ENCODE peak calls at places on chromosomes 3 and 15, in nine cellular contexts. D is kidney, G is BJ, A is endodermal cell, L is SK-N-SH, M is mucosa of descending colon, V is cardiac muscle cell, Q is tibial nerve, P is uterus. I is an unnamed sample.

GRCh38 chr15:61318802-61319201 is 89.7 kb upstream of the RORA start:
- DNase-seq in D (no peak), G (no peak), A (no peak), L (no peak), M (no peak), V (no peak), Q (no peak), P (no peak), I (no peak)

GRCh38 chr3:77746892-77747291 is 707.0 kb downstream of the ROBO2 start:
- DNase-seq in D (no peak), G (no peak), A (no peak), L (no peak), M (no peak), V (no peak), Q (no peak), P (no peak), I (no peak)

GRCh38 chr3:46660543-46661523 is 32.6 kb downstream of the ALS2CL start:
- DNase-seq in D (no peak), G (no peak), A (peak), L (peak), M (no peak), V (no peak), Q (no peak), P (no peak), I (peak)

GRCh38 chr3:17473761-17474160 is 268.7 kb downstream of the TBC1D5 start:
- DNase-seq in D (no peak), G (no peak), A (no peak), L (peak), M (no peak), V (no peak), Q (no peak), P (no peak), I (no peak)

GRCh38 chr3:107574650-107575049 is 51.9 kb downstream of the BBX start:
- DNase-seq in D (no peak), G (no peak), A (no peak), L (peak), M (no peak), V (peak), Q (no peak), P (no peak), I (no peak)

GRCh38 chr3:12318758-12319621 is 30.1 kb downstream of the PPARG start:
- DNase-seq in D (no peak), G (no peak), A (no peak), L (no peak), M (no peak), V (no peak), Q (no peak), P (no peak), I (no peak)

GRCh38 chr3:127488141-127488672 is 102.3 kb downstream of the TPRA1 start:
- DNase-seq in D (no peak), G (no peak), A (peak), L (no peak), M (no peak), V (no peak), Q (no peak), P (no peak), I (no peak)

GRCh38 chr15:69660114-69660513 is 207.5 kb downstream of the RPLP1 start:
- DNase-seq in D (no peak), G (no peak), A (no peak), L (no peak), M (no peak), V (no peak), Q (no peak), P (no peak), I (no peak)

GRCh38 chr3:111980716-111981456 is 2.1 kb downstream of the ABHD10 start:
- DNase-seq in D (no peak), G (no peak), A (no peak), L (no peak), M (no peak), V (no peak), Q (no peak), P (no peak), I (no peak)

GRCh38 chr3:36893137-36893557 is 51.7 kb downstream of the TRANK1 start:
- DNase-seq in D (no peak), G (peak), A (no peak), L (no peak), M (no peak), V (no peak), Q (no peak), P (no peak), I (no peak)

GRCh38 chr3:44976002-44976815 is at the start of the genes EXOSC7 and ZDHHC3:
- DNase-seq in D (peak), G (no peak), A (peak), L (peak), M (peak), V (peak), Q (peak), P (peak), I (peak)

GRCh38 chr3:168467085-168467714 is 371.5 kb upstream of the GOLIM4 start:
- DNase-seq in D (no peak), G (peak), A (peak), L (peak), M (no peak), V (peak), Q (peak), P (no peak), I (no peak)

GRCh38 chr15:101020451-101020850 is 101.3 kb downstream of the LRRK1 start:
- DNase-seq in D (no peak), G (no peak), A (no peak), L (no peak), M (no peak), V (no peak), Q (no peak), P (no peak), I (peak)

GRCh38 chr3:189590223-189590622 is 41.0 kb upstream of the TP63 start:
- DNase-seq in D (peak), G (no peak), A (no peak), L (no peak), M (no peak), V (no peak), Q (no peak), P (no peak), I (no peak)

GRCh38 chr3:197718904-197719303 is 17.8 kb downstream of the RUBCN start:
- DNase-seq in D (no peak), G (peak), A (no peak), L (no peak), M (no peak), V (no peak), Q (no peak), P (no peak), I (no peak)

GRCh38 chr15:101198820-101199219 is 53.0 kb downstream of the CHSY1 start:
- DNase-seq in D (no peak), G (no peak), A (peak), L (no peak), M (no peak), V (no peak), Q (no peak), P (no peak), I (no peak)

GRCh38 chr15:92903588-92903955 is 3.4 kb downstream of the CHD2 start:
- DNase-seq in D (no peak), G (no peak), A (no peak), L (no peak), M (no peak), V (no peak), Q (no peak), P (no peak), I (no peak)
- H3K4me3 ChIP-seq in D (peak), G (peak), A (peak), L (peak), M (peak), V (peak), Q (peak), P (peak), I (peak)

GRCh38 chr3:187918081-187918644 is 172.9 kb upstream of the BCL6 start:
- DNase-seq in D (no peak), G (no peak), A (no peak), L (no peak), M (no peak), V (no peak), Q (no peak), P (no peak), I (no peak)
- H3K4me3 ChIP-seq in D (no peak), G (no peak), A (no peak), L (no peak), M (no peak), V (no peak), Q (no peak), P (no peak), I (no peak)

DNA sequence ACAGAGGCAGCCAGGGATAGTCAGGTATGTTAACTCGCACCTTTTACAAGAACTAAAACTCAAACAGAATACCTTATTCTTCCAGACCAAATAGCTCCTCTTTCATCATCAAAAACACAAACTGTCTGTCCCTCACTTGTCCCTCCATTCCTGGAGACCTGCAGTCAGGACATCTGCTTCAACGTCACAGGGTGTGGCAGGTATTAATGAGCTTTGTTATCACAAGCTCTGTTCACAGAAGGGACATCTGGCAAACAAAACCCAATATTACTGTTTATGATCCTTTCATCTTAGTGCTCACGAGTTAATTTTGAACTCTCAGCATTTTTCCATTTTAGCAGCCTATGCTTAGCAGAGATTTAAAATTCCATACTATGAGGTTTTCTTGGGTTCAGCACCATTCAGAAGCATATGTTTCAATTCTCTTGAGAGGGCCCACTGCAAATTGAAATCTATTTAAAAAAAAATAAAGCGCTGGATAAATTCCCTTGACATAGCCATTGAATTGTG is 32.9 kb downstream of the AP3S2 start:
- DNase-seq in D (no peak), G (no peak), A (no peak), L (peak), M (no peak), V (no peak), Q (no peak), P (no peak), I (no peak)
- H3K4me3 ChIP-seq in D (no peak), G (no peak), A (no peak), L (no peak), M (no peak), V (no peak), Q (no peak), P (no peak), I (no peak)

DNA sequence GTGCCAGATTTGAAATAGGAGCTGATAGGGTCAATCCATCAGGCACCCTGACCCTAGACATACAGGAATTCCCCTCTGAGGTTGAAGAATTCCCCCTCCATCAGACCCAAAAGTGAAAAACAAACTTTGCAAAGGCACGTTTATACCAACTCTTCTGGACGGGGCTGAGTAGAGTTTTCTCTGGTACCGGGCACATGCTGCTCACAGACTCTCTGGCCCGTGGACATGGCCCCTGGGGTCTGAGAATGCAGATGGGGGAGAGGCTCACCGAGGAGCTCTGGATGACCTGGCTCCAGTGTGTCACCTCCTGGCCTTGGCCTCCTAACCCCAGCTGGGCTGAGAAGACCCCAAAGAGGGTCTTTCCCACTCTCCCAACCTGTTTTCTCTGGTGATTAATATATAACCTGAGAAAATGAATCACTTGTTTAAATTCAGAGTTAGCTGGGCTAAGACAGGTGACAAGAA is 11.2 kb upstream of the LIPC start:
- DNase-seq in D (no peak), G (no peak), A (no peak), L (no peak), M (no peak), V (no peak), Q (no peak), P (no peak), I (no peak)
- H3K4me3 ChIP-seq in D (no peak), G (no peak), A (no peak), L (no peak), M (no peak), V (no peak), Q (no peak), P (no peak), I (no peak)

GRCh38 chr3:184740509-184741258 is 28.8 kb upstream of the MAGEF1 start:
- DNase-seq in D (no peak), G (no peak), A (peak), L (no peak), M (no peak), V (no peak), Q (no peak), P (peak), I (peak)

GRCh38 chr3:184742676-184743135 is 30.8 kb upstream of the MAGEF1 start:
- DNase-seq in D (no peak), G (no peak), A (peak), L (peak), M (no peak), V (peak), Q (no peak), P (peak), I (peak)

GRCh38 chr3:184741798-184742675 is 30.2 kb upstream of the MAGEF1 start:
- DNase-seq in D (no peak), G (no peak), A (peak), L (peak), M (no peak), V (no peak), Q (no peak), P (peak), I (peak)

GRCh38 chr3:184739594-184740505 is 28.0 kb upstream of the MAGEF1 start:
- DNase-seq in D (no peak), G (no peak), A (peak), L (no peak), M (no peak), V (no peak), Q (no peak), P (no peak), I (no peak)

DNA sequence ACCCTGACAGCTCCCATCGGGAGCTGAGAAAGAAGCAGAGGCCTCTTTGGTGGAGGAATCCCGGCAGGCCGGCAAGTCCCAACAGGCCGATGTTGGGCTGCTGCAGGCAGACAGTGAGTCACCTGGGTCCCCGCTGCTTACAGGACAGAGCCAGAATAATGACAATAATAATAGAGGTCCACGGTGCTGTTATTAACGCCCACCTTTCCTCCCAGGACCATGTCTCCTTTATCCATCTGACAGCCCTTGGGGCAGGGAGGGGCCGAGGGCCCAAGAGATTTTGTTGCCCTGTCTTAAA is 29.3 kb upstream of the MAGEF1 start:
- DNase-seq in D (no peak), G (no peak), A (no peak), L (no peak), M (no peak), V (no peak), Q (no peak), P (no peak), I (peak)
- H3K4me3 ChIP-seq in D (no peak), G (no peak), A (no peak), L (no peak), M (no peak), V (no peak), Q (no peak), P (no peak), I (no peak)

GRCh38 chr3:152193673-152194267 is 75.0 kb upstream of the MBNL1 start:
- DNase-seq in D (no peak), G (no peak), A (no peak), L (no peak), M (peak), V (no peak), Q (no peak), P (no peak), I (no peak)
- H3K4me3 ChIP-seq in D (no peak), G (no peak), A (no peak), L (no peak), M (no peak), V (no peak), Q (no peak), P (no peak), I (no peak)

DNA sequence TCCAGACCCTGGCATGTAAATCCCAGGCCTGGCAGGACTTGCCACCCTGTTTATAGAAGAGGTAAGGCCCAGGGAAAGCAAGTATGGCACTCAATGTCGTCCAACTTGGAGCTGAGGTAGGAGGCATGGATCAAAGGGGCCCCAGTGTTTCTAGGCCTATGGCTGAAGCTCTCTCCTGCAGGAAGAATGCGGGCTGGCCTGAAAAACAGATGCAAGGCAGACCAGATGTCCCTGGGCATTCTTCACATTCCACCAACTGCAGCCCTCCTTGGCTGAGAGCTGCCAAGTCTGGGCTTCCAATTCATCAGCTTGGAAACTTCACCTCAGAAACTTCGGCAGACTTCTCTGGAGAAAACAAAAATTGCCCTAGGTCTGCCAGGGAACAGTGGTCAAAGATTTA is 22.2 kb downstream of the MESD start:
- DNase-seq in D (no peak), G (no peak), A (peak), L (no peak), M (no peak), V (peak), Q (no peak), P (no peak), I (no peak)
- H3K4me3 ChIP-seq in D (no peak), G (no peak), A (no peak), L (no peak), M (no peak), V (no peak), Q (no peak), P (no peak), I (no peak)

DNA sequence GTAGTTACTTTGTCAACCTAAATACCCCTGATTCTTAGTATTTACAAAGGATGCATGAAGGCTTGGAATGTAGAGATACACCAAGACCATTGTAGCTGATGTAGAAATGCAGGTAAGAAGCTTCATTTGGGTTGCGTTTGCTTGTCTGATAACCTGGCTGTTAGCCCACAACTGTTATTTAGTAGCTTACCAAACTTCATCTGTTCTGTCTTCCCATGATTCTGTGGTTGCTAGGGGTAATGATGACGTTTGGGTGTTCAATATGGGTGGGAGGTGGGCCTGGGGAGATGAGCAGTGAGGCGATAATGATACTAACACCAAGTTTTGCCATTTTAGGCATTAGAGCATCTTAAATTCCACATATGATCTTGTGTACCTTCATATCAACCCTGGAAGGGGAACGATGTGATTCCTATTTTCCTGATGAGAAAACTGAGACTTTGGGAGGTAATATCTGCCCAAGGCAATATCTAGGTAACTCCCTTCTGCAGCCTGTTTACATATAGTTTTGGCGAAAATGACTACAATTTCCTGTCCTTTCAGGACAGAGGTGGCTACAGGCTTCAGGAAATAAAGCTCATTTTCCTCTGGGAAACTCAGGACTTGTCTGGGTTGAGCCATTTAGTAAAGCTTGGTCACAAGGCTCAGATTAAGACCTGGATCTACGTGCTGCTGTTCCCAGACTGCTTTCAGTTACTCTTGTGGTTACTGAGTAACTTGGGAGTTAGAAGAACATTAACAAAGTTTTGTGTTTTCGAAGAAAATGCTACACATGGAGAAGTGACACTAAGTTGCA is 26.8 kb downstream of the FNDC3B start:
- DNase-seq in D (no peak), G (no peak), A (no peak), L (no peak), M (no peak), V (no peak), Q (no peak), P (no peak), I (no peak)
- H3K4me3 ChIP-seq in D (peak), G (no peak), A (peak), L (no peak), M (no peak), V (no peak), Q (no peak), P (no peak), I (no peak)

GRCh38 chr3:38141173-38141951 is 2.9 kb downstream of the MYD88 start:
- DNase-seq in D (no peak), G (no peak), A (peak), L (no peak), M (no peak), V (no peak), Q (no peak), P (no peak), I (no peak)

GRCh38 chr3:38139191-38139590 is 730 bp downstream of the MYD88 start:
- DNase-seq in D (no peak), G (no peak), A (no peak), L (no peak), M (no peak), V (no peak), Q (no peak), P (no peak), I (no peak)

GRCh38 chr3:38140326-38141172 is 2.1 kb downstream of the MYD88 start:
- DNase-seq in D (no peak), G (no peak), A (peak), L (no peak), M (no peak), V (no peak), Q (no peak), P (no peak), I (peak)

GRCh38 chr3:38138347-38139190 is at the start of gene MYD88:
- DNase-seq in D (peak), G (peak), A (peak), L (peak), M (peak), V (peak), Q (peak), P (peak), I (peak)

GRCh38 chr3:38139652-38140051 is 1.2 kb downstream of the MYD88 start:
- DNase-seq in D (no peak), G (no peak), A (peak), L (no peak), M (no peak), V (no peak), Q (no peak), P (no peak), I (no peak)
- H3K4me3 ChIP-seq in D (peak), G (peak), A (peak), L (peak), M (no peak), V (no peak), Q (no peak), P (peak), I (peak)

GRCh38 chr15:85840079-85840801 is 45.5 kb upstream of the KLHL25 start:
- DNase-seq in D (peak), G (no peak), A (peak), L (peak), M (peak), V (peak), Q (peak), P (peak), I (peak)
- H3K4me3 ChIP-seq in D (peak), G (peak), A (peak), L (peak), M (no peak), V (peak), Q (no peak), P (peak), I (peak)

I was measured in RWPE2.